ENCODE peak calls at places on chromosomes 12 and 14, in eight cellular contexts. L, S, A, N, U, B, H and G are unnamed samples.

GRCh38 chr12:3563966-3564365 is 73.0 kb downstream of the PRMT8 start:
- DNase-seq in A (no peak), H (no peak), L (no peak), S (no peak), N (no peak), B (no peak), U (no peak), G (no peak)

GRCh38 chr14:72023128-72024042 is 91.2 kb downstream of the RGS6 start:
- DNase-seq in H (no peak), U (no peak), L (no peak), A (no peak), N (no peak), S (no peak), B (peak), G (no peak)

GRCh38 chr12:120229583-120230325 is 28.8 kb upstream of the RPLP0 start:
- DNase-seq in L (no peak), A (no peak), B (peak), U (peak), S (no peak), N (peak), H (no peak), G (no peak)

GRCh38 chr14:94293578-94293924 is 483 bp upstream of the SERPINA10 start:
- DNase-seq in N (no peak), H (no peak), L (no peak), A (no peak), S (no peak), U (no peak), B (no peak), G (no peak)

GRCh38 chr12:76738824-76739579 is 24.9 kb upstream of the ZDHHC17 start:
- DNase-seq in B (no peak), U (no peak), A (no peak), S (no peak), H (no peak), N (no peak), L (no peak), G (no peak)

GRCh38 chr14:53921027-53921426 is 35.6 kb downstream of the BMP4 start:
- DNase-seq in N (no peak), L (no peak), H (no peak), U (no peak), A (no peak), B (peak), S (no peak), G (no peak)

GRCh38 chr12:79690156-79690605 is 583 bp downstream of the PAWR start:
- DNase-seq in H (peak), S (no peak), L (no peak), B (peak), N (no peak), A (no peak), U (no peak), G (no peak)

GRCh38 chr12:42552822-42553221 is 36.7 kb downstream of the PRICKLE1 start:
- DNase-seq in H (no peak), A (no peak), U (no peak), L (no peak), N (no peak), S (no peak), B (no peak), G (no peak)

GRCh38 chr12:24948816-24949722 is at the start of gene BCAT1:
- DNase-seq in S (peak), L (peak), U (peak), B (peak), A (peak), N (peak), H (peak), G (no peak)

GRCh38 chr14:52356025-52356424 is 41.9 kb downstream of the PTGER2 start:
- DNase-seq in H (no peak), U (no peak), B (peak), A (no peak), N (no peak), L (no peak), S (no peak), G (no peak)

GRCh38 chr12:67705394-67706370 is 57.1 kb downstream of the DYRK2 start:
- DNase-seq in U (no peak), S (no peak), H (no peak), N (no peak), A (no peak), L (peak), B (no peak), G (no peak)

GRCh38 chr12:116924558-116925453 is 14.1 kb downstream of the FBXW8 start:
- DNase-seq in L (peak), N (no peak), S (peak), U (peak), B (peak), H (no peak), A (no peak), G (peak)

GRCh38 chr14:105971593-105972500 is 445.5 kb downstream of the TMEM121 start:
- DNase-seq in N (no peak), A (no peak), L (no peak), U (no peak), H (no peak), S (no peak), B (no peak), G (no peak)

GRCh38 chr14:100692859-100693558 is 33.7 kb upstream of the DLK1 start:
- DNase-seq in H (no peak), A (no peak), N (no peak), L (peak), B (peak), S (peak), U (no peak), G (peak)

GRCh38 chr12:32051511-32052299 is 54.9 kb upstream of the BICD1 start:
- DNase-seq in N (no peak), L (peak), U (no peak), A (no peak), B (peak), S (peak), H (no peak), G (peak)

GRCh38 chr14:58513272-58513671 is 85.8 kb downstream of the KIAA0586 start:
- DNase-seq in L (no peak), H (no peak), A (no peak), U (no peak), S (no peak), N (no peak), B (no peak), G (no peak)

GRCh38 chr14:25381498-25381897 is 331.6 kb upstream of the STXBP6 start:
- DNase-seq in B (no peak), H (no peak), U (no peak), L (no peak), A (no peak), N (no peak), S (no peak), G (no peak)

GRCh38 chr14:57866199-57866755 is 385 bp upstream of the SLC35F4 start:
- DNase-seq in U (no peak), S (no peak), B (no peak), N (no peak), H (no peak), L (no peak), A (no peak), G (no peak)

GRCh38 chr14:54815016-54815415 is 87.6 kb downstream of the GCH1 start:
- DNase-seq in N (no peak), B (no peak), L (peak), H (no peak), S (no peak), U (peak), A (no peak), G (no peak)

GRCh38 chr12:118334939-118335567 is 37.7 kb downstream of the TAOK3 start:
- DNase-seq in A (no peak), L (no peak), B (no peak), U (no peak), N (no peak), H (no peak), S (no peak), G (no peak)

GRCh38 chr14:101404426-101405170 is 156.7 kb upstream of the DIO3 start:
- DNase-seq in H (no peak), S (no peak), N (no peak), A (no peak), U (no peak), L (no peak), B (no peak), G (no peak)

GRCh38 chr14:27427796-27428195 is 830.0 kb upstream of the NOVA1 start:
- DNase-seq in H (no peak), U (no peak), B (peak), N (no peak), S (no peak), L (peak), A (no peak), G (no peak)

GRCh38 chr14:94691658-94692029 is 78.3 kb downstream of the GSC start:
- DNase-seq in S (no peak), B (no peak), U (no peak), A (no peak), N (no peak), H (no peak), L (no peak), G (no peak)

GRCh38 chr14:37061697-37062096 is 110.7 kb downstream of the SLC25A21 start:
- DNase-seq in S (no peak), L (peak), A (no peak), H (no peak), N (no peak), U (no peak), B (no peak), G (peak)

GRCh38 chr12:105922670-105923102 is 216.1 kb downstream of the NUAK1 start:
- DNase-seq in N (no peak), B (peak), S (peak), L (peak), A (no peak), H (no peak), U (no peak), G (peak)

DNA sequence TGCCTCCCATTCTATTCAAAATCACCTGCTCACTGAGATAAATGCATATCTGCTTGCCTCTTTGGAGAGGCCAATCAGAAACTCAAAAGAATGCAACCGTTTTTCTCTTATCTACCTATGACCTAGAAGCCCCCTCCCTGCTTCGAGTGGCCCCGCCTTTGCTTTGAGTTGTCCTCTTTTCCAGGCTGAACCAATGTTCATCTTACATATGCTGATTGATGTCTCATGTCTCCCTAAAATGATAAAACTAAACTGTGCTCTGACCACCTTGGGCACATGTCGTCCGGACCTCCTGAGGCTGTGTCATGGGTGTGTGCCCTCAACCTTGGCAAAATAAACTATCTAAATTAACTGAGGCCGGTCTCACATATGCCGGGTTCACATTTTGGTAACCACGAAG is 64.1 kb upstream of the HECTD1 start:
- DNase-seq in H (no peak), B (no peak), A (no peak), S (no peak), L (no peak), U (no peak), N (no peak), G (no peak)
- TF ChIP-seq CTCF in H (no peak), B (no peak), A (no peak), S (no peak), L (no peak), U (no peak), N (no peak), G (no peak)

DNA sequence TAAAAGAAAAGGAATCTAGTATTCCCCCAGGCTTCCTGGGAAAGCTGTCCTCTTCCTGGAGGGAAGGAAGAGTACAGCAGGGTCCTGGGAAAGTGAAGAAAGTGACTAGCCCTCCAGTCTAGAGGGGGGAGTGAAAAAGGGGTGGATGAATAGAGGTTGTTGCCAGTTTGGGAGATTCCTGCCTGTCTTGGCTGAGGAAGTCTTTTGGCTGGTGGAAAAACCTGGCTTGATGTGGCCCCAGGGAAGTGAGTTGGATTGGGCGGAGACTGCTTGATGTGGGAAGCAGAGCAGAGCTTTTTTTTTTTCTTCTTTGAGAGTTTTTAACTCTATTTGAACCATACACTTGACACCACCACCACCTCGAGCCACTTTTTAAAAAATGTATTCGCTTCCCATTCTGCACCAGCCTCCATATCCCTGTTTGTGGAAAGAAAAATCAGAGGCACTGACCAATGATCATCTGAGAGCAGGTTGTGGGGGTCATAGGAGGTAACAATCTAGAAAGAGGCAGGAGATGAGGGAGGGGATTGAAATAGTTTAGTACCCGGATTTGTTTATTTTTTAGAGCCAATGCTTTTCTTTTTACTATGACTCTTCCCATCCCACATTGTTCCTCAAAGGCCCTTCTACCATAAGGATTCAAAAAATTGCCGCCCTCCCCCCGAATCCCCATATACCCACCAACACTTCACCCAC is 718 bp upstream of the DTX3 start:
- DNase-seq in S (no peak), A (no peak), L (peak), B (peak), H (no peak), U (peak), N (no peak), G (no peak)
- H3K4me3 ChIP-seq in S (peak), A (peak), L (peak), B (peak), H (peak), U (peak), N (peak), G (peak)

GRCh38 chr14:55840821-55841220 is 260.8 kb downstream of the KTN1 start:
- DNase-seq in U (no peak), N (no peak), A (no peak), L (no peak), B (no peak), S (no peak), H (no peak), G (no peak)

GRCh38 chr14:55846852-55847471 is 267.0 kb downstream of the KTN1 start:
- DNase-seq in H (no peak), A (peak), N (no peak), B (peak), U (peak), S (no peak), L (peak), G (no peak)

GRCh38 chr14:55841625-55842024 is 261.6 kb downstream of the KTN1 start:
- DNase-seq in N (no peak), B (no peak), S (no peak), A (no peak), L (no peak), U (no peak), H (no peak), G (no peak)

GRCh38 chr14:55845963-55846851 is 266.2 kb downstream of the KTN1 start:
- DNase-seq in B (no peak), H (no peak), S (no peak), N (no peak), U (no peak), L (no peak), A (no peak), G (no peak)

DNA sequence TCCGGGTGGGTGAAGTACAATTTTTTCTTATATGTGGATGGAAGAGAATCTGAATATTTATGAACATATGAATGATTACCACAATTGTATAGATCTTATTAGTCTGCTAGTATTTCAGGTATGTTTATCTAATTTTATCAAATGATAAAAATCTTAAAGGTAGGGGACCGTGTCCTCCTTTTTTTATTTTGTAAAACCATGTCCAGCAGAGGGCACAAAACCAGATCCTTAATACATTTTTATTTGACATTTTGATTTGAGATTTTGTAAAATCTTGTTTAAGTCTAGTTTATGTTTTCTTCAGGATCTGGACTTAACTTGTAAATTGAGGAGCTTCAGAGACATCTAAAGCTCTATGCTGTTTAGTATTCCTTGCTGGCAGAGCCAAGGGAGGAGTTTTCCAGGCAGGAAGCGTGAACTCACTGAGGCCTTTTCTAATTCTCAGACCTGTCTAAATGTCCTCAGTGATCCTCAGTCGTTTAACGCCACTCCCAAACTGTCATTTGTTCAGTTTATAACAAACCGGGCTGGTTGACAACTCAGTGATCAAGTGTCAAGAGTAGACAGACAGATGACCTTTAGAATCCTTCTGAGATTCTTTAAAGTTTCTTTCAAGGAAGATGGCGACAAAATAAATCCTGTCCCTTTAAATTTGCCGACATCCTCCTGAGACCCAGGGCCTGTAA is 263.9 kb downstream of the KTN1 start:
- DNase-seq in S (no peak), B (no peak), U (no peak), H (no peak), N (no peak), L (peak), A (no peak), G (no peak)
- TF ChIP-seq CTCF in S (peak), B (no peak), U (peak), H (no peak), N (peak), L (no peak), A (no peak), G (no peak)

DNA sequence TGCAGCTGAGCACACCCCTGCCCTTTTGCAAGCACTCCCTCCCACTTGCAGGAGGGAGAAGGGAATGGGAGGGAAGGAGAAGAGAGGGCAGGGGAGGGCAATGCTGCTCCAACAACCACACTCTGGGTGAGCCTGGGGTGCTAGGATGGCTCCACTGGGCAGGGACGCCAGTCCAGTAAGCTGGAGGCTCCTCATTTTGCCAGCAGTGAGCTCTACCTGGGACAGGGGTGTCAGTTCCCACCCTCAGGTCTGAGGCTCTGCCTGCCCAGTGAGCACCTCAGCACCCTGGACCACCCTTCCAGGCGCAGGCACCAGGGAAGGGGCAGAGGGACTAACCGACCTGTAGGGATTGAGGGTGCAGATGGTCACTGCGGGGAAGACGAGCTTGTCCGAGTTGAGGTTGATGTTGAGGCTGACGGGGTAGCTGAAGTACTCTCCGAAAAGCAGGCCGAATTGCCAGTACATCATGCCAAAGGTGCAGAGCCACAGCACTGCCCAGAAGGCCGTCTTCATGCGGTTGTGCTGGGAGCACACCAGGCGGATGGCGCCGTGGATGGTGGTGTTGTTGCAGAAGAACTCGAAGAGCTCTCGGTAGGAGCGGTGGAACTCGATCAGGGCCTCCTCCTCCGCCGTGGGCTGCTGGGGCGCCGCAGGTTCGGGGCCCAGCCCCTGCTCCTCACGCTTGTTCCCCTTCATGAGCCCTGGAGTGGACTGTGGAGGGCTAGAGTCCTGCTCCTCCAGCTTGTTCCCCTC is 1.2 kb downstream of the SCNN1A start:
- DNase-seq in A (no peak), U (no peak), H (no peak), S (no peak), N (no peak), B (no peak), L (no peak), G (no peak)
- H3K4me3 ChIP-seq in A (peak), U (no peak), H (peak), S (no peak), N (peak), B (peak), L (no peak), G (no peak)